ENCODE peak calls at places on chromosomes 5 and 9, in five cellular contexts. C, F, Y, X and A are unnamed samples.

GRCh38 chr5:5678909-5679308 is 256.4 kb downstream of the ICE1 start:
- DNase-seq in X (no peak), C (no peak), F (no peak), Y (no peak), A (no peak)

GRCh38 chr9:104743377-104743985 is 4.0 kb upstream of the NIPSNAP3A start:
- DNase-seq in Y (peak), C (no peak), X (no peak), F (peak), A (no peak)

GRCh38 chr5:137143244-137143605 is 355.9 kb downstream of the SPOCK1 start:
- DNase-seq in X (no peak), F (no peak), C (no peak), Y (no peak), A (no peak)

GRCh38 chr5:68484307-68485068 is 268.9 kb downstream of the PIK3R1 start:
- DNase-seq in F (no peak), Y (peak), C (no peak), X (no peak), A (no peak)

GRCh38 chr9:97109194-97109811 is 70.4 kb upstream of the CTSV start:
- DNase-seq in Y (peak), X (no peak), C (peak), F (peak), A (no peak)

GRCh38 chr5:2271280-2271679 is 388.6 kb upstream of the IRX4 start:
- DNase-seq in X (no peak), Y (no peak), F (no peak), C (no peak), A (no peak)

GRCh38 chr5:72556351-72557146 is 49.3 kb upstream of the ZNF366 start:
- DNase-seq in F (peak), C (peak), Y (peak), X (peak), A (peak)

GRCh38 chr5:133944263-133945230 is 23.9 kb downstream of the C5orf15 start:
- DNase-seq in Y (peak), C (peak), X (no peak), F (peak), A (peak)

GRCh38 chr5:43121565-43122484 is 1.1 kb downstream of the ZNF131 start:
- DNase-seq in Y (peak), F (peak), X (no peak), C (no peak), A (no peak)

GRCh38 chr5:34709861-34710673 is 53.9 kb downstream of the RAI14 start:
- DNase-seq in X (no peak), C (no peak), F (no peak), Y (peak), A (no peak)

GRCh38 chr5:145483211-145483610 is 351.9 kb downstream of the PRELID2 start:
- DNase-seq in F (no peak), C (no peak), Y (peak), X (no peak), A (no peak)

GRCh38 chr5:92309336-92309991 is 926.3 kb upstream of the ARRDC3 start:
- DNase-seq in Y (peak), X (no peak), F (no peak), C (no peak), A (no peak)

GRCh38 chr9:109194157-109194556 is 27.1 kb upstream of the FRRS1L start:
- DNase-seq in X (no peak), Y (peak), F (no peak), C (no peak), A (no peak)

GRCh38 chr9:109190151-109190550 is 23.1 kb upstream of the FRRS1L start:
- DNase-seq in X (no peak), Y (peak), C (no peak), F (no peak), A (no peak)

GRCh38 chr9:109186857-109187256 is 19.8 kb upstream of the FRRS1L start:
- DNase-seq in C (no peak), Y (no peak), X (no peak), F (no peak), A (no peak)

GRCh38 chr9:109191746-109192145 is 24.7 kb upstream of the FRRS1L start:
- DNase-seq in F (no peak), Y (no peak), C (no peak), X (no peak), A (no peak)

DNA sequence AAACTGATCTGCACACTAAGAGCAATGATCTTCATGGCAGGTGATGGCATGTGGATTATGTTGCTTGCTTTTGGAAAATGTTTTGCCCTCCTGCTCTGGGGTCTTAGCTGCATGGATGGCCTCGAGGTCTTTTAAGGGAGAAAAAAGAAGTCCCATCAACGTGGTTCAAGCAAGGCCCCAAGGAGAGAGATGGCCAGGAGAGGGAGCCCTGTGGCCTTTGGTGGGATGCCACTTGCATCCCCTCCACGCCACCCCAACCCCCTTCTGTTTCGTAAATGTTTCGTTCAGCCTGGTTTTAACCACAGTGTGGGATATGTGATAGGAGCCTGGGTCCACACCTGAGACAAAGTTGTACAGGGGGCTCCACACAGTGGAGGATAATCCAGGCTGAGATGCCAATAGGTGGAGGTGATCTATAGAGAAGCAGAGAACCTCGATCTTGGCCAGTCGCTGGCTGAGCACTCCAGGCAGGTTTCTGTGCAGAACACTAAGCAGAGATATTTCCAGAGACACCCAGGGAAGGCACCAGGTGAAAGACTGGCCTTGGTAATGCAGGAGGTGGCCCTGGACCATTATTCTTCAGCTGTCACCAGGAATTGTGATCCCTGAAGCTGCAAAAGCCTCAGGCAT is 25.8 kb upstream of the FRRS1L start:
- DNase-seq in Y (peak), X (no peak), F (peak), C (peak), A (peak)
- TF ChIP-seq CTCF in Y (peak), X (peak), F (peak), C (peak), A (peak)

DNA sequence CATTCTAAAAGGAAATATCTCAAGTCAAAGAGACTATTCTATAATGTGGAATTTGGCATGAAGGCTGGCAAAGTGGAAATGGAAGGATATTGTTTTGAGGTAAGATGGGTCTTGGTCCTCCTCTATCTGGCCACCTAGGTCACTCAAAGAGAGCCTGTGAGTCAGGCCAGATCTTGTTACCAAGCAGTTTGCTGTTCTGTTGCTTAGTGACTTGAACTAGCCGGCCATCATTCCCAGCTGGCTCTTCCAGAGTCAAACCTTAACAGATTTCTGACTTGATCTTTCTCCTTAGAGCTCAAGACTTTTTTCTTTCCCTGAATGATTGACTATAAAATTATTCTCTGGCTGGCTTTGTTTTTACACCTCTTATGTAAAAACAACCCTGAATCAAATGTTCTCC is 136.1 kb downstream of the PDE4D start:
- DNase-seq in Y (peak), X (no peak), C (no peak), F (no peak), A (no peak)
- TF ChIP-seq CTCF in Y (no peak), X (no peak), C (no peak), F (no peak), A (no peak)

GRCh38 chr5:1244255-1244654 is 19.1 kb downstream of the SLC6A18 start:
- DNase-seq in X (no peak), Y (no peak), F (no peak), C (no peak), A (no peak)

GRCh38 chr5:1243487-1244152 is 18.4 kb downstream of the SLC6A18 start:
- DNase-seq in C (no peak), F (peak), X (no peak), Y (no peak), A (no peak)

GRCh38 chr5:1246711-1247431 is 21.7 kb downstream of the SLC6A18 start:
- DNase-seq in X (no peak), C (peak), Y (peak), F (peak), A (peak)

GRCh38 chr5:1245901-1246576 is 20.9 kb downstream of the SLC6A18 start:
- DNase-seq in C (peak), F (no peak), Y (no peak), X (no peak), A (no peak)

GRCh38 chr5:1244976-1245375 is 19.8 kb downstream of the SLC6A18 start:
- DNase-seq in X (no peak), Y (no peak), F (no peak), C (no peak), A (no peak)
- TF ChIP-seq CTCF in X (no peak), Y (no peak), F (no peak), C (peak), A (peak)

GRCh38 chr9:91978739-91979414 is 28.8 kb upstream of the ROR2 start:
- DNase-seq in Y (peak), F (peak), X (no peak), C (peak), A (no peak)
- TF ChIP-seq CTCF in Y (peak), F (peak), X (peak), C (peak), A (peak)

DNA sequence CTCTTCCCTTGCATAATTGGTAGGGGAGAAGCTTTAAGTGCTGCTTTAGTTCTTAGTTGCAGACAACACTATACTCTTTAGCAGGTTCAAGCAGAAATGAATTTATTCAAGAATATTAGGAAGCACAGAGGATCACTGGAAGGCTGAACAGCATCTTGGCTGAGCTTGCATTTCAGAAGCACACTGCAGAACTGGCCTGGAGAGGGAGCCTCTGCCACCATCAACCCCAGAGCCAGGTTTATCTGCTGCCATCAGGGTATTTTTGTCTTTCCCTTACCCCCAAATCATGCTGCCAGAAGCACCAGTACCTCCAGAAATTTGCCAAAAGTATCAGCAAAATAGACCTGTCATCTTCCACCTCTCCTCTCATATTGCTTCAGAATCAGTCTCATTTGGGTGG is 440.7 kb downstream of the DMAC1 start:
- DNase-seq in F (no peak), C (peak), X (no peak), Y (peak), A (no peak)
- TF ChIP-seq CTCF in F (no peak), C (peak), X (no peak), Y (peak), A (no peak)